ENCODE peak calls at places on chromosomes 1 and 21, in eight cellular contexts. R, O, F, Q, E, M, N and T are unnamed samples.

GRCh38 chr1:201016943-201017827 is 6.3 kb downstream of the KIF21B start:
- DNase-seq in E (no peak), M (no peak), N (no peak), F (no peak), R (no peak), Q (no peak), O (peak), T (no peak)

GRCh38 chr1:94071391-94071790 is 49.6 kb downstream of the ABCA4 start:
- DNase-seq in M (no peak), E (no peak), N (no peak), O (no peak), Q (no peak), R (no peak), F (no peak), T (no peak)

GRCh38 chr21:18522181-18522771 is 118.7 kb upstream of the TMPRSS15 start:
- DNase-seq in N (no peak), R (peak), F (no peak), E (no peak), Q (no peak), O (no peak), M (no peak), T (no peak)

GRCh38 chr1:182552527-182552926 is 36.5 kb downstream of the RNASEL start:
- DNase-seq in O (no peak), F (no peak), N (peak), E (no peak), Q (peak), R (no peak), M (no peak), T (no peak)

GRCh38 chr1:203696673-203697072 is 68.3 kb upstream of the LAX1 start:
- DNase-seq in F (no peak), R (no peak), Q (no peak), N (no peak), E (no peak), M (no peak), O (no peak), T (no peak)

GRCh38 chr1:61234582-61234909 is 152.2 kb downstream of the NFIA start:
- DNase-seq in F (no peak), N (no peak), E (no peak), O (no peak), Q (no peak), M (no peak), R (no peak), T (no peak)

GRCh38 chr1:21811875-21812305 is at the start of gene LDLRAD2:
- DNase-seq in Q (no peak), F (no peak), R (no peak), O (peak), N (no peak), E (no peak), M (no peak), T (no peak)

GRCh38 chr21:41666641-41667051 is 100.2 kb downstream of the RIPK4 start:
- DNase-seq in E (no peak), F (no peak), R (no peak), N (no peak), O (no peak), M (no peak), Q (no peak), T (no peak)

GRCh38 chr1:115977481-115978258 is 1.4 kb downstream of the SLC22A15 start:
- DNase-seq in M (no peak), N (peak), R (no peak), Q (no peak), E (no peak), O (no peak), F (no peak), T (no peak)

GRCh38 chr1:19179597-19180271 is 30.3 kb downstream of the UBR4 start:
- DNase-seq in R (peak), M (peak), E (no peak), N (no peak), F (no peak), Q (peak), O (no peak), T (peak)

GRCh38 chr21:42155045-42155855 is 63.7 kb upstream of the ABCG1 start:
- DNase-seq in F (no peak), M (no peak), E (no peak), R (no peak), Q (no peak), O (peak), N (no peak), T (no peak)

GRCh38 chr1:181149326-181150000 is 61.0 kb downstream of the IER5 start:
- DNase-seq in M (peak), R (peak), Q (no peak), E (no peak), F (no peak), O (no peak), N (no peak), T (peak)

GRCh38 chr1:38009088-38009840 is 3.3 kb upstream of the UTP11 start:
- DNase-seq in N (peak), F (no peak), O (peak), E (no peak), R (no peak), M (no peak), Q (peak), T (peak)

GRCh38 chr1:45191418-45191783 is 15.0 kb downstream of the ZSWIM5 start:
- DNase-seq in Q (no peak), E (no peak), M (no peak), F (no peak), O (no peak), R (no peak), N (no peak), T (no peak)

GRCh38 chr1:3219005-3219724 is 150.2 kb downstream of the PRDM16 start:
- DNase-seq in M (no peak), Q (no peak), O (no peak), E (peak), N (no peak), R (peak), F (peak), T (no peak)

GRCh38 chr1:65339866-65340483 is 30.6 kb downstream of the DNAJC6 start:
- DNase-seq in N (peak), R (no peak), E (no peak), O (no peak), M (no peak), Q (peak), F (no peak), T (no peak)